ENCODE peak calls at places on chromosomes 2 and 18, in five cellular contexts. One of them, this sample, is unnamed. For H3K36me3, the result is how much of the 10 kb centered on the place peaks cover.

GRCh38 chr2:147368306-147368705 is 476.5 kb upstream of the ACVR2A start:
- DNase-seq in Peyer's patch: no peak
- DNase-seq in spleen: no peak
- DNase-seq in vagina: no peak
- DNase-seq in brain microvascular endothelial cell: no peak
- DNase-seq in this sample: no peak

GRCh38 chr18:53906681-53907080 is 317.8 kb downstream of the MBD2 start:
- DNase-seq in Peyer's patch: no peak
- DNase-seq in spleen: no peak
- DNase-seq in vagina: no peak
- DNase-seq in brain microvascular endothelial cell: no peak
- DNase-seq in this sample: no peak

GRCh38 chr2:100988630-100989417 is 13.3 kb upstream of the RPL31 start:
- DNase-seq in Peyer's patch: no peak
- DNase-seq in spleen: no peak
- DNase-seq in vagina: no peak
- DNase-seq in brain microvascular endothelial cell: peak
- DNase-seq in this sample: no peak

GRCh38 chr2:112794131-112794733 is 9.9 kb upstream of the IL1A start:
- DNase-seq in Peyer's patch: no peak
- DNase-seq in spleen: no peak
- DNase-seq in vagina: no peak
- DNase-seq in brain microvascular endothelial cell: peak
- DNase-seq in this sample: peak

GRCh38 chr2:189022002-189022401 is 47.8 kb downstream of the COL3A1 start:
- DNase-seq in Peyer's patch: no peak
- DNase-seq in spleen: no peak
- DNase-seq in vagina: no peak
- DNase-seq in brain microvascular endothelial cell: peak
- DNase-seq in this sample: no peak

GRCh38 chr2:236162031-236162803 is 6.0 kb downstream of the GBX2 start:
- DNase-seq in Peyer's patch: no peak
- DNase-seq in spleen: peak
- DNase-seq in vagina: no peak
- DNase-seq in brain microvascular endothelial cell: no peak
- DNase-seq in this sample: no peak

GRCh38 chr2:130378898-130379214 is 23.0 kb downstream of the PTPN18 start:
- DNase-seq in Peyer's patch: no peak
- DNase-seq in spleen: no peak
- DNase-seq in vagina: no peak
- DNase-seq in brain microvascular endothelial cell: no peak
- DNase-seq in this sample: no peak

GRCh38 chr18:35835838-35836237 is 136.6 kb upstream of the RMP24 start:
- DNase-seq in Peyer's patch: no peak
- DNase-seq in spleen: no peak
- DNase-seq in vagina: no peak
- DNase-seq in brain microvascular endothelial cell: no peak
- DNase-seq in this sample: no peak

GRCh38 chr2:12930382-12930781 is 213.6 kb downstream of the TRIB2 start:
- DNase-seq in Peyer's patch: no peak
- DNase-seq in spleen: no peak
- DNase-seq in vagina: no peak
- DNase-seq in brain microvascular endothelial cell: no peak
- DNase-seq in this sample: no peak

DNA sequence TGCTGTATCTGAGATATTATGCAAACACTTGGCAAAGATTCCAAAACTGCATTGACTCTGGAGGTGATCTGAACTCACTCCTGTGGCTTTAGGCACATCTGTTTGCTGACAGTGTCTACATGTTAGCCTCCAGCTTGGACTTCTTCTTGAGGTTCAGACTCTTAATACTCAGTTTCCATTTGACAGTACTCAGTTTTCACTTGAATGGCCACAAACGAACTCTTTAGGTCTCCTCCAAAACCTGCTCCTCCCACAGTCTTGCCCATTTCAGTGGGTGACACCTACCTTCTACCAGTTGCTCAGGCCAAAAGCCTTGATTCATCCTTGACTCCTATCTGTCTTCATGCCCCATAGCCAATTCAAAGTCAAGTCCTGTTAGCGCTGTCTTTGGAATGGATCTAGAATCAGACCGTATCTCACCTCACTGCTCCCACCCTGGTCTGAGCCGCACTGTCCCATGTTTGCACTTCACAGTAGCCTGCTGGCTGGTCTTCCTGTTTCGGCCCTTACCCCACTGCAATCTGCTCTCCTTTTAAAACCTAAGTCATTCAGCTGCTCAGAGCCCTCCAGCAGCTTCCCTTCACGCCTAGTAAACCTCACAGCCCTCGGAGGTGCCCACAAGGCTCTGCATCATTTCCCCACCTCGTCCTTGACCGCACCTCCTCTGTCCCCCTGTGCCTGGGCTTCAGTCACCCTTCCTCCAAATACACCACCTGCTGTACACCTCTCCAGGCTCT is 10.5 kb downstream of the ATG16L1 start:
- DNase-seq in Peyer's patch: no peak
- DNase-seq in spleen: no peak
- DNase-seq in vagina: no peak
- DNase-seq in brain microvascular endothelial cell: no peak
- DNase-seq in this sample: no peak
- H3K36me3 ChIP-seq in Peyer's patch: under half
- H3K36me3 ChIP-seq in spleen: half or more
- H3K36me3 ChIP-seq in vagina: half or more
- H3K36me3 ChIP-seq in brain microvascular endothelial cell: half or more
- H3K36me3 ChIP-seq in this sample: half or more

GRCh38 chr2:73987948-73988700 is 3.4 kb downstream of the TET3 start:
- DNase-seq in Peyer's patch: no peak
- DNase-seq in spleen: no peak
- DNase-seq in vagina: no peak
- DNase-seq in brain microvascular endothelial cell: no peak
- DNase-seq in this sample: no peak
- H3K36me3 ChIP-seq in Peyer's patch: under half
- H3K36me3 ChIP-seq in spleen: under half
- H3K36me3 ChIP-seq in vagina: under half
- H3K36me3 ChIP-seq in brain microvascular endothelial cell: under half
- H3K36me3 ChIP-seq in this sample: under half

GRCh38 chr2:206145665-206146064 is 13.6 kb downstream of the NDUFS1 start:
- DNase-seq in Peyer's patch: no peak
- DNase-seq in spleen: no peak
- DNase-seq in vagina: no peak
- DNase-seq in brain microvascular endothelial cell: no peak
- DNase-seq in this sample: no peak
- H3K36me3 ChIP-seq in Peyer's patch: under half
- H3K36me3 ChIP-seq in spleen: half or more
- H3K36me3 ChIP-seq in vagina: half or more
- H3K36me3 ChIP-seq in brain microvascular endothelial cell: half or more
- H3K36me3 ChIP-seq in this sample: half or more

GRCh38 chr2:97654324-97654723 is 8.5 kb downstream of the COX5B start:
- DNase-seq in Peyer's patch: no peak
- DNase-seq in spleen: no peak
- DNase-seq in vagina: no peak
- DNase-seq in brain microvascular endothelial cell: no peak
- DNase-seq in this sample: no peak
- H3K36me3 ChIP-seq in Peyer's patch: under half
- H3K36me3 ChIP-seq in spleen: half or more
- H3K36me3 ChIP-seq in vagina: under half
- H3K36me3 ChIP-seq in brain microvascular endothelial cell: under half
- H3K36me3 ChIP-seq in this sample: under half

GRCh38 chr2:28224648-28225471 is 167.8 kb upstream of the FOSL2 start:
- DNase-seq in Peyer's patch: no peak
- DNase-seq in spleen: no peak
- DNase-seq in vagina: no peak
- DNase-seq in brain microvascular endothelial cell: peak
- DNase-seq in this sample: no peak
- H3K36me3 ChIP-seq in Peyer's patch: under half
- H3K36me3 ChIP-seq in spleen: under half
- H3K36me3 ChIP-seq in vagina: under half
- H3K36me3 ChIP-seq in brain microvascular endothelial cell: under half
- H3K36me3 ChIP-seq in this sample: under half

DNA sequence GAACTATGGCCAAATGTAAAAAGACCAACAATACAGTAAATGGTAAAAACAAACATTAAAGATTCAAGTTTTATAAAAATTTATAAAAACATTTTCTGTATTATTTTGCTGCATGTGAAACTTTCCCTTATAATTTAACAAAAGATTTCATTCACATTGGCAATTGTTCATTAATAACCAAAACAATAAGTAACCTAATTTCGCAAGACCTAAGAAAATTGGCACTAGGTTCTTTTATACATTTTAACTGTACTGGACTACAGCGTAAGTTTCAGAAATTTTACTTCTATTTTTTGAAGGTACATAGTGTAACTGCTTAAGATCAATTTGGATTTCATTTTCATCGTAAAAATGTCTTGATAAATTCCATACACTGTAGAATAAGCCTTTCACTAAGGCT is 77.2 kb downstream of the FANCL start:
- DNase-seq in Peyer's patch: no peak
- DNase-seq in spleen: no peak
- DNase-seq in vagina: no peak
- DNase-seq in brain microvascular endothelial cell: no peak
- DNase-seq in this sample: no peak
- H3K36me3 ChIP-seq in Peyer's patch: under half
- H3K36me3 ChIP-seq in spleen: under half
- H3K36me3 ChIP-seq in vagina: under half
- H3K36me3 ChIP-seq in brain microvascular endothelial cell: under half
- H3K36me3 ChIP-seq in this sample: under half

GRCh38 chr2:74862268-74862964 is 28.5 kb downstream of the HK2 start:
- DNase-seq in Peyer's patch: no peak
- DNase-seq in spleen: peak
- DNase-seq in vagina: no peak
- DNase-seq in brain microvascular endothelial cell: no peak
- DNase-seq in this sample: no peak

GRCh38 chr2:74860521-74860920 is 26.6 kb downstream of the HK2 start:
- DNase-seq in Peyer's patch: no peak
- DNase-seq in spleen: no peak
- DNase-seq in vagina: no peak
- DNase-seq in brain microvascular endothelial cell: no peak
- DNase-seq in this sample: no peak

GRCh38 chr2:74864728-74865722 is 31.1 kb downstream of the HK2 start:
- DNase-seq in Peyer's patch: no peak
- DNase-seq in spleen: no peak
- DNase-seq in vagina: no peak
- DNase-seq in brain microvascular endothelial cell: peak
- DNase-seq in this sample: no peak

GRCh38 chr2:74865770-74866674 is 32.1 kb downstream of the HK2 start:
- DNase-seq in Peyer's patch: no peak
- DNase-seq in spleen: no peak
- DNase-seq in vagina: no peak
- DNase-seq in brain microvascular endothelial cell: no peak
- DNase-seq in this sample: no peak

GRCh38 chr2:74863802-74864248 is 29.9 kb downstream of the HK2 start:
- DNase-seq in Peyer's patch: no peak
- DNase-seq in spleen: no peak
- DNase-seq in vagina: no peak
- DNase-seq in brain microvascular endothelial cell: no peak
- DNase-seq in this sample: no peak
- H3K36me3 ChIP-seq in Peyer's patch: under half
- H3K36me3 ChIP-seq in spleen: under half
- H3K36me3 ChIP-seq in vagina: under half
- H3K36me3 ChIP-seq in brain microvascular endothelial cell: under half
- H3K36me3 ChIP-seq in this sample: under half

GRCh38 chr18:77766421-77766820 is 516.8 kb downstream of the GALR1 start:
- DNase-seq in Peyer's patch: no peak
- DNase-seq in spleen: no peak
- DNase-seq in vagina: no peak
- DNase-seq in brain microvascular endothelial cell: no peak
- DNase-seq in this sample: no peak

GRCh38 chr18:77761332-77761731 is 511.7 kb downstream of the GALR1 start:
- DNase-seq in Peyer's patch: no peak
- DNase-seq in spleen: no peak
- DNase-seq in vagina: no peak
- DNase-seq in brain microvascular endothelial cell: no peak
- DNase-seq in this sample: no peak

GRCh38 chr18:77763530-77763929 is 513.9 kb downstream of the GALR1 start:
- DNase-seq in Peyer's patch: no peak
- DNase-seq in spleen: no peak
- DNase-seq in vagina: no peak
- DNase-seq in brain microvascular endothelial cell: no peak
- DNase-seq in this sample: no peak

GRCh38 chr18:77765468-77765867 is 515.8 kb downstream of the GALR1 start:
- DNase-seq in Peyer's patch: no peak
- DNase-seq in spleen: no peak
- DNase-seq in vagina: no peak
- DNase-seq in brain microvascular endothelial cell: peak
- DNase-seq in this sample: no peak

DNA sequence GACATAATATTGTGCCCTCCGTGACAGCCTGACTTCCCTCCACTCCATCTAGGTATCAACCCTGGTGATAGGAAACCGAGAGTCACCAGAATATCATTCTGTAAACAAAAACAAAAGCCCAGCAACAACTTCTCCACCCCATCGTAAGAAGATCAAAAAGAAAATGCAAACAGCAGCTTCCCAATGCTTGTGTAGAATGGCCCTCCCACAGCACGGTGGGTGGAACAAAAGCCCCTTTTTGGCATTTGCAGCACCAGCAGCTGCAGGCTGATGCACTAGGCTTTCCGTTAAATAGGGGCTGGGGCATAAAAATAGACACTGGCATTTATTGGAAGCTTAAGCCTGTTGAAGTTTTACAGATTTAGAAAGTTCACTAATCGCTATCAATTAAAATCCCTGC is 513.0 kb downstream of the GALR1 start:
- DNase-seq in Peyer's patch: no peak
- DNase-seq in spleen: no peak
- DNase-seq in vagina: no peak
- DNase-seq in brain microvascular endothelial cell: no peak
- DNase-seq in this sample: no peak
- H3K36me3 ChIP-seq in Peyer's patch: under half
- H3K36me3 ChIP-seq in spleen: under half
- H3K36me3 ChIP-seq in vagina: under half
- H3K36me3 ChIP-seq in brain microvascular endothelial cell: under half
- H3K36me3 ChIP-seq in this sample: under half